ENCODE peak calls at places on chromosomes 11 and 22, in six cellular contexts. U, P, Q, W, E and K are unnamed samples.

GRCh38 chr11:36009469-36009868 is 65.6 kb downstream of the LDLRAD3 start:
- DNase-seq in P (no peak), E (no peak), U (no peak), Q (no peak), W (peak; percentile 80), K (no peak)

GRCh38 chr11:94815705-94816344 is 47.7 kb downstream of the AMOTL1 start:
- DNase-seq in Q (no peak), E (peak; percentile 43), U (no peak), W (no peak), P (no peak), K (no peak)

GRCh38 chr22:42967933-42968332 is 47.0 kb downstream of the PACSIN2 start:
- DNase-seq in Q (peak; percentile 54), E (no peak), P (no peak), W (no peak), U (peak; percentile 75), K (no peak)

GRCh38 chr11:12717851-12718291 is 43.6 kb downstream of the TEAD1 start:
- DNase-seq in P (no peak), E (no peak), U (no peak), W (peak; percentile 32), Q (no peak), K (no peak)

GRCh38 chr22:17570851-17571631 is 7.7 kb downstream of the SLC25A18 start:
- DNase-seq in P (no peak), Q (peak; percentile 78), E (no peak), U (no peak), W (peak; percentile 98), K (peak; percentile 57)

GRCh38 chr22:46830001-46830715 is 67.7 kb downstream of the TBC1D22A start:
- DNase-seq in P (no peak), Q (peak; percentile 78), E (peak; percentile 69), W (peak; percentile 86), U (peak; percentile 45), K (no peak)

GRCh38 chr11:45928535-45929215 is 6.2 kb downstream of the LARGE2 start:
- DNase-seq in U (peak; percentile 34), W (no peak), E (no peak), P (no peak), Q (no peak), K (no peak)

GRCh38 chr11:106425819-106426218 is 348.4 kb downstream of the AASDHPPT start:
- DNase-seq in U (no peak), E (no peak), P (no peak), W (no peak), Q (no peak), K (no peak)

GRCh38 chr11:109865558-109866186 is 227.5 kb upstream of the ZC3H12C start:
- DNase-seq in U (no peak), P (no peak), Q (no peak), E (peak; percentile 24), W (no peak), K (no peak)

GRCh38 chr11:17314232-17314547 is 37.4 kb upstream of the NCR3LG1 start:
- DNase-seq in Q (no peak), U (no peak), P (peak; percentile 82), W (peak; percentile 91), E (no peak), K (no peak)

GRCh38 chr11:73173755-73174494 is 31.8 kb upstream of the FCHSD2 start:
- DNase-seq in Q (peak; percentile 65), U (peak; percentile 68), W (no peak), E (no peak), P (no peak), K (no peak)

GRCh38 chr11:47591764-47592163 is 2.4 kb downstream of the C1QTNF4 start:
- DNase-seq in Q (no peak), P (no peak), U (no peak), E (no peak), W (no peak), K (no peak)

GRCh38 chr11:12441081-12441801 is 63.9 kb downstream of the PARVA start:
- DNase-seq in E (no peak), U (no peak), W (no peak), P (no peak), Q (no peak), K (no peak)

GRCh38 chr22:47457509-47458300 is 695.3 kb downstream of the TBC1D22A start:
- DNase-seq in E (no peak), W (no peak), U (no peak), Q (no peak), P (no peak), K (no peak)

GRCh38 chr22:43002198-43002577 is 12.8 kb downstream of the PACSIN2 start:
- DNase-seq in E (peak; percentile 42), P (peak; percentile 66), W (peak; percentile 68), U (no peak), Q (no peak), K (no peak)

GRCh38 chr11:19962053-19962794 is 198.1 kb downstream of the DBX1 start:
- DNase-seq in P (no peak), W (no peak), Q (no peak), E (no peak), U (no peak), K (no peak)

GRCh38 chr11:84819561-84819960 is 807.6 kb downstream of the DLG2 start:
- DNase-seq in W (peak; percentile 9), U (no peak), Q (no peak), E (no peak), P (no peak), K (no peak)

GRCh38 chr11:5197538-5197937 is 2.9 kb downstream of the OR51V1 start:
- DNase-seq in W (peak; percentile 74), U (no peak), P (peak; percentile 7), E (no peak), Q (no peak), K (no peak)

GRCh38 chr11:14455648-14456430 is 43.8 kb downstream of the COPB1 start:
- DNase-seq in E (no peak), W (peak; percentile 23), U (no peak), P (no peak), Q (no peak), K (no peak)

DNA sequence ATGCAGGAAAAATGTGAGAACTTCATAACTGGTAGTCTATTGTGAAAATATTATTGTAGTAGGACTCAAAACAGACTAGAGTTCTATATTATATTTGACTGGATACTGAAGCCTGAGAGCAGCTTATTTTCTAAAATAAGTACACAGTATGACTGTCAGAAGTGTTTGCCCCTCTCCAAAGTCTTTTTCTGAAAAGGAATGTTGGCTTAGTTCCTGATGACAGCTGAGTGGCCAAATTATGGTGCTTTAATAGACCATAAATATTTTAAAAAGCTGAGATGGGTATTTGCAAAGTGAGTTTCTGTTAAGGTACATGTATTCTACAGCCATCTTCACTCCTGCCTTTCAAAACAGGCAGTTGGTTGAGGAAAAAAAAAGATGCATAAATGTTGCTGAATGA is 13.0 kb downstream of the ZBED5 start:
- DNase-seq in Q (no peak), E (no peak), U (no peak), P (no peak), W (no peak), K (no peak)
- TF ChIP-seq CTCF in Q (no peak), E (no peak), U (no peak), P (no peak), W (no peak), K (no peak)

GRCh38 chr11:74648894-74649293 is 56.5 kb downstream of the POLD3 start:
- DNase-seq in P (peak; percentile 68), Q (no peak), W (no peak), U (no peak), E (no peak), K (no peak)

GRCh38 chr11:74647404-74647803 is 55.0 kb downstream of the POLD3 start:
- DNase-seq in Q (no peak), U (no peak), E (no peak), W (peak; percentile 56), P (no peak), K (no peak)

GRCh38 chr11:74646964-74647363 is 54.6 kb downstream of the POLD3 start:
- DNase-seq in P (no peak), U (no peak), E (no peak), Q (no peak), W (peak; percentile 35), K (no peak)

GRCh38 chr11:74646215-74646614 is 53.8 kb downstream of the POLD3 start:
- DNase-seq in E (no peak), P (no peak), Q (no peak), W (no peak), U (no peak), K (no peak)

GRCh38 chr11:74647831-74648230 is 55.4 kb downstream of the POLD3 start:
- DNase-seq in U (no peak), P (no peak), Q (no peak), E (no peak), W (no peak), K (no peak)
- TF ChIP-seq CTCF in U (no peak), P (no peak), Q (no peak), E (no peak), W (no peak), K (no peak)

GRCh38 chr11:96389604-96390402 is at the start of the genes CCDC82 and JRKL:
- DNase-seq in P (peak; percentile 87), U (peak; percentile 98), E (peak; percentile 92), Q (peak; percentile 96), W (peak; percentile 97), K (peak; percentile 88)
- TF ChIP-seq CTCF in P (no peak), U (no peak), E (no peak), Q (no peak), W (no peak), K (no peak)

DNA sequence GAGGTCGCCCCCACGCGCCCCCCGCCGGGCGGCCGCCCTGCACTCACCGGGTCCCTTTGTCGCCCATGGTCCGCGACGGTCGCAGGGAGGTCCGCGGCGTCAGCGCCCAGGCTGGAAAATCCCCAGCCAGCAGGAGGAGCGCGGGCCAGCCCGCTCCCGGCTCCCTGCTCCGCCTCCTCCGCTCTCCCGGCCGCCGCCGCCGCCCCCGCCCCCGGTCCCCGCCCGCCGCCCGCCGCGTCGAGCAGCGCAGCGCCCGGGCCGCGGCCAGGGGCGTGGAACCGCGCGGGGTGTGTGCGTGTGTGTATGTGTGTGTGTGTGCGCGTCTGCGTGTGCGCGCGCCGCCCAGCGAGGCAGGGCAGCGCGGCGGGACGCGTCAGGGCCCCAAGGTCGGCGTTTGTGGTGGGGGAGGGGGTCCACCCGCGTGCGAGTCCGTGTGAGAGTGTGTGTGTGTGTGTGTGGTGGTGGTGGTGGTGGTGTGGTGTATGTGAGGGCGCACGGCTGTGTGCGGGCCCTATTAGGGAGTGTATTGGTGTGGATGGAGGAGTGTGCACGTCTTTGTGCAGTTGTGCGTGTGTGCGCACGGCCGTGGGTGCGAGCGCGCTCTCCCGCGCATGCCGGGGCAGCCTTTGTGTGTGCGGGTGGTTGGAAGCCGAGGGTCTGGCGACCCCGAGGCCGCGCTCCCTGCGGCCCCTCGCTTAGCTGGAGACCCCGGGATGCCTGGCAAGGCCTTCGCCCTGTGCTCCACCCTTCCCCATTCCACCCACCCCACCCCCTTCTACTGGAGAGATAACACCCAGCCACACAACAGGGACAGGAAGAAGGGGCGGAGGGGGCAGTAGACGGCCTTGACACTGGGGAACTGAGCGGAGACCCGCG is at the start of gene ARRB1:
- DNase-seq in Q (peak; percentile 54), U (peak; percentile 85), E (peak; percentile 30), W (peak; percentile 58), P (no peak), K (peak; percentile 44)
- TF ChIP-seq CTCF in Q (no peak), U (peak; percentile 7), E (no peak), W (no peak), P (peak; percentile 6), K (no peak)

GRCh38 chr11:102518296-102519094 is 12.1 kb downstream of the MMP7 start:
- DNase-seq in W (no peak), E (no peak), U (no peak), Q (no peak), P (no peak), K (no peak)
- TF ChIP-seq CTCF in W (peak; percentile 27), E (no peak), U (no peak), Q (no peak), P (no peak), K (no peak)

GRCh38 chr11:26987205-26987604 is 6.7 kb upstream of the FIBIN start:
- DNase-seq in E (no peak), Q (no peak), U (no peak), P (no peak), W (peak; percentile 56), K (no peak)
- TF ChIP-seq CTCF in E (no peak), Q (no peak), U (no peak), P (no peak), W (no peak), K (no peak)